ENCODE peak calls at places on chromosomes 13 and 19, in seven cellular contexts. F, G, V, Q, D, B and W are unnamed samples.

GRCh38 chr19:51417107-51417806 is at the start of gene SIGLEC10:
- DNase-seq in B (peak; percentile 63), Q (no peak), D (peak; percentile 34), V (peak; percentile 16), G (peak; percentile 34), F (peak; percentile 2), W (no peak)

GRCh38 chr13:105497597-105497996 is 1037.9 kb downstream of the EFNB2 start:
- DNase-seq in F (no peak), V (no peak), D (no peak), B (no peak), Q (no peak), G (no peak), W (no peak)

GRCh38 chr13:80603351-80603750 is 262.4 kb upstream of the SPRY2 start:
- DNase-seq in G (no peak), B (no peak), F (no peak), V (no peak), D (no peak), Q (no peak), W (no peak)

GRCh38 chr13:42720116-42720857 is 61.1 kb upstream of the FAM216B start:
- DNase-seq in D (no peak), B (peak; percentile 32), G (no peak), Q (peak; percentile 100), V (no peak), F (no peak), W (peak; percentile 99)

GRCh38 chr13:49436890-49437289 is 7.0 kb downstream of the CAB39L start:
- DNase-seq in G (peak; percentile 30), B (no peak), D (no peak), V (peak; percentile 30), F (no peak), Q (peak; percentile 82), W (peak; percentile 57)

GRCh38 chr19:55461974-55462628 is 659 bp upstream of the ISOC2 start:
- DNase-seq in G (no peak), F (no peak), Q (peak; percentile 48), V (no peak), B (no peak), D (no peak), W (no peak)

GRCh38 chr19:9149976-9150375 is 9.8 kb downstream of the ZNF317 start:
- DNase-seq in V (no peak), F (no peak), D (no peak), B (no peak), Q (no peak), G (no peak), W (no peak)

GRCh38 chr19:31338069-31338767 is 11.0 kb downstream of the TSHZ3 start:
- DNase-seq in F (no peak), V (no peak), Q (peak; percentile 88), G (peak; percentile 44), D (no peak), B (peak; percentile 16), W (peak; percentile 40)

GRCh38 chr13:100848304-100848703 is 173.7 kb upstream of the TMTC4 start:
- DNase-seq in V (no peak), F (no peak), Q (no peak), B (no peak), G (no peak), D (no peak), W (no peak)

GRCh38 chr13:34657716-34658115 is 284.4 kb upstream of the NBEA start:
- DNase-seq in Q (peak; percentile 57), B (no peak), F (no peak), G (no peak), D (no peak), V (no peak), W (no peak)

GRCh38 chr19:19937403-19937802 is 36.7 kb downstream of the ZNF93 start:
- DNase-seq in F (no peak), B (no peak), G (no peak), Q (no peak), V (no peak), D (no peak), W (no peak)

GRCh38 chr13:99151516-99151915 is 49.1 kb upstream of the UBAC2 start:
- DNase-seq in B (peak; percentile 11), V (no peak), Q (peak; percentile 35), F (no peak), G (no peak), D (no peak), W (no peak)

GRCh38 chr13:63026285-63026797 is 1610.7 kb upstream of the PCDH20 start:
- DNase-seq in G (no peak), Q (no peak), F (no peak), B (no peak), V (no peak), D (no peak), W (no peak)